ENCODE peak calls at places on chromosomes 5 and 9, in eight cellular contexts. N, Q, B, J, S, D, L and I are unnamed samples.

GRCh38 chr9:132651259-132651658 is 18.5 kb downstream of the DDX31 start:
- DNase-seq in N (peak; percentile 70), L (no peak), B (no peak), D (no peak), S (peak; percentile 16), J (peak; percentile 99), Q (peak; percentile 28), I (no peak)

GRCh38 chr5:124841829-124842712 is 95.6 kb upstream of the ZNF608 start:
- DNase-seq in D (no peak), S (no peak), J (peak; percentile 91), Q (no peak), L (no peak), B (no peak), N (no peak), I (no peak)

GRCh38 chr5:123518111-123518510 is 6.1 kb downstream of the CSNK1G3 start:
- DNase-seq in J (no peak), N (no peak), Q (no peak), B (no peak), L (no peak), D (no peak), S (no peak), I (no peak)

GRCh38 chr5:98296426-98296825 is 477.0 kb upstream of the RGMB start:
- DNase-seq in Q (no peak), N (no peak), S (no peak), L (no peak), J (peak; percentile 65), D (no peak), B (no peak), I (no peak)

GRCh38 chr9:72972636-72973035 is 19.8 kb upstream of the ALDH1A1 start:
- DNase-seq in D (no peak), N (no peak), B (no peak), S (no peak), J (no peak), L (no peak), Q (no peak), I (no peak)

GRCh38 chr9:70257991-70258691 is 637 bp upstream of the SMC5 start:
- DNase-seq in N (peak; percentile 84), L (peak; percentile 61), B (no peak), Q (no peak), D (peak; percentile 85), S (peak; percentile 30), J (peak; percentile 52), I (peak; percentile 52)

GRCh38 chr9:37936965-37937364 is 33.0 kb upstream of the SLC25A51 start:
- DNase-seq in D (no peak), S (no peak), J (peak; percentile 84), N (no peak), B (peak; percentile 50), L (no peak), Q (peak; percentile 89), I (peak; percentile 77)

GRCh38 chr5:140322751-140323731 is 20.1 kb upstream of the PFDN1 start:
- DNase-seq in B (peak; percentile 76), J (peak; percentile 74), Q (no peak), D (peak; percentile 67), S (no peak), N (no peak), L (no peak), I (peak; percentile 95)

GRCh38 chr9:103471241-103471640 is 476.1 kb downstream of the CYLC2 start:
- DNase-seq in L (no peak), Q (no peak), D (no peak), B (no peak), J (no peak), N (no peak), S (no peak), I (no peak)

GRCh38 chr9:93022721-93023520 is 35.6 kb upstream of the SUSD3 start:
- DNase-seq in Q (no peak), L (no peak), S (no peak), J (no peak), D (no peak), B (no peak), N (no peak), I (no peak)
- H3K4me1 ChIP-seq in Q (no peaks in the 10 kb centered on the region), L (peaks cover under 1% of the 10 kb centered on the region), S (peaks cover 11% of the 10 kb centered on the region), J (no peaks in the 10 kb centered on the region), D (no peaks in the 10 kb centered on the region), B (no peaks in the 10 kb centered on the region), N (no peaks in the 10 kb centered on the region), I (no peaks in the 10 kb centered on the region)

GRCh38 chr9:104915739-104916138 is 12.2 kb downstream of the ABCA1 start:
- DNase-seq in S (no peak), Q (no peak), L (no peak), D (no peak), N (no peak), J (no peak), B (no peak), I (no peak)
- H3K4me1 ChIP-seq in S (peaks cover 93% of the 10 kb centered on the region), Q (no peaks in the 10 kb centered on the region), L (peaks cover 41% of the 10 kb centered on the region), D (peaks cover 19% of the 10 kb centered on the region), N (peaks cover 4% of the 10 kb centered on the region), J (peaks cover 9% of the 10 kb centered on the region), B (peaks cover 95% of the 10 kb centered on the region), I (peaks cover 17% of the 10 kb centered on the region)

DNA sequence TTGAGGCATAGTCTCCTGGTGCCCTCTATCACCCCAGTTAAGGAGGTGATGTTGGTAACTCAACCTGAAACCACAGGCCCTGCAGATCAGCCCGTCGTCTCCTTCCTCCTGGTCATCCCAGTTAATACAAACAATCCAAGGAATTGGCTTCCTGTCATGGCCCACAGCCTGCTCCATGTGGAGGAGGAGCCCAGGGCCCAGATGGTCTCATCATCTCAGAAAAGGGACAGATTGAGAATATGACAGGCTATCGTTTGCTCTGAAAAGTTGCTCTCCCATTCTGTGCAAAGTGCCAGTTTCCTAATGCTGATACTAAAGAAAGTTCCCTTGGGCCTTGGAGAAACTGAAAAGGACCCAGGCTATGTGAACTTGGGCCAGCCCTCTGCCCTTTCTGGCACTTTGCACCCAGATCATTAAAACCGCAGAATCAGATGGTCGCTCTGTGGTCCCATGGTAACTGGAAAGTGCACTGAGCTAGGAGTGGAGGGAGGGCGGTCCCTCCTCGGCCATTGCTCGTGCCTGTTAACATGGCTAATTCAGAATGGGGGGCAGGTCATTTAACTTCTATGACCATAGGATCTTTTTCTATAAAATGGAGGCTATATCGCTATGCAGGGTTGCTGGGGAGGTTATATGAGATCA is 685 bp upstream of the SPAAR start:
- DNase-seq in Q (no peak), N (no peak), D (no peak), J (no peak), S (no peak), B (no peak), L (no peak), I (no peak)
- H3K4me1 ChIP-seq in Q (peaks cover 23% of the 10 kb centered on the region), N (peaks cover 50% of the 10 kb centered on the region), D (peaks cover 6% of the 10 kb centered on the region), J (peaks cover 45% of the 10 kb centered on the region), S (peaks cover 4% of the 10 kb centered on the region), B (peaks cover 49% of the 10 kb centered on the region), L (no peaks in the 10 kb centered on the region), I (peaks cover 34% of the 10 kb centered on the region)

GRCh38 chr5:147167529-147167928 is 67.3 kb upstream of the STK32A start:
- DNase-seq in N (no peak), D (no peak), Q (no peak), S (no peak), J (no peak), B (peak; percentile 53), L (no peak), I (no peak)
- H3K4me1 ChIP-seq in N (no peaks in the 10 kb centered on the region), D (no peaks in the 10 kb centered on the region), Q (no peaks in the 10 kb centered on the region), S (peaks cover 16% of the 10 kb centered on the region), J (peaks cover 7% of the 10 kb centered on the region), B (peaks cover 34% of the 10 kb centered on the region), L (no peaks in the 10 kb centered on the region), I (no peaks in the 10 kb centered on the region)

GRCh38 chr9:104984994-104985393 is 57.0 kb upstream of the ABCA1 start:
- DNase-seq in Q (no peak), L (no peak), J (no peak), D (no peak), B (no peak), N (no peak), S (no peak), I (no peak)

GRCh38 chr9:104984541-104984940 is 56.6 kb upstream of the ABCA1 start:
- DNase-seq in B (no peak), J (no peak), S (no peak), D (no peak), N (no peak), Q (no peak), L (no peak), I (no peak)

GRCh38 chr9:104984121-104984520 is 56.2 kb upstream of the ABCA1 start:
- DNase-seq in B (no peak), S (no peak), L (no peak), J (no peak), Q (no peak), D (no peak), N (no peak), I (no peak)

GRCh38 chr9:104982543-104982942 is 54.6 kb upstream of the ABCA1 start:
- DNase-seq in L (no peak), N (no peak), J (no peak), B (no peak), Q (no peak), S (no peak), D (no peak), I (no peak)

GRCh38 chr9:104983491-104983890 is 55.5 kb upstream of the ABCA1 start:
- DNase-seq in L (no peak), B (no peak), N (no peak), Q (no peak), S (no peak), D (no peak), J (no peak), I (no peak)
- H3K4me1 ChIP-seq in L (no peaks in the 10 kb centered on the region), B (peaks cover 12% of the 10 kb centered on the region), N (no peaks in the 10 kb centered on the region), Q (peaks cover 9% of the 10 kb centered on the region), S (peaks cover 25% of the 10 kb centered on the region), D (no peaks in the 10 kb centered on the region), J (no peaks in the 10 kb centered on the region), I (no peaks in the 10 kb centered on the region)

DNA sequence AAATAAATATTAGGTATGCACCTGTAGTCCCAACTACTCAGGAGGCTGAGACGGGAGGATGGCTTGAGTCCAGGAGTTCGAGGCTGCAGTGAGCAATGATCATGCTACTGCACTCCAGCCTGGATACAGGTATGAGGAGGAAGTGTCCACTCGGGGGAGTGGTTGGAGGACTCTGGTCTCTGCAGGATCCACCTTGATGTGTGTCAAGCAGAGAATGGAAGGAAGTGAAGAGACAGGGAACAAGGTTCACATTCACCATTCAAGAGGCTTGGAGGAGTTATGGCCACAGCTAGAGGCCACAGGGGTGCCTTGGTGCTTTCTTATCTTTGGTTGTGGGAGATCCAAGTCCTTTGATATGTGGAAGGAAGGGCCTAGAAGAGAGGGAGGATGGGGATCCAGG is 5.4 kb upstream of the CERCAM start:
- DNase-seq in L (no peak), B (no peak), N (peak; percentile 22), S (no peak), J (no peak), Q (no peak), D (no peak), I (no peak)
- H3K4me1 ChIP-seq in L (peaks cover 23% of the 10 kb centered on the region), B (peaks cover 13% of the 10 kb centered on the region), N (peaks cover 8% of the 10 kb centered on the region), S (peaks cover 10% of the 10 kb centered on the region), J (peaks cover 7% of the 10 kb centered on the region), Q (peaks cover 7% of the 10 kb centered on the region), D (peaks cover 6% of the 10 kb centered on the region), I (peaks cover 8% of the 10 kb centered on the region)

DNA sequence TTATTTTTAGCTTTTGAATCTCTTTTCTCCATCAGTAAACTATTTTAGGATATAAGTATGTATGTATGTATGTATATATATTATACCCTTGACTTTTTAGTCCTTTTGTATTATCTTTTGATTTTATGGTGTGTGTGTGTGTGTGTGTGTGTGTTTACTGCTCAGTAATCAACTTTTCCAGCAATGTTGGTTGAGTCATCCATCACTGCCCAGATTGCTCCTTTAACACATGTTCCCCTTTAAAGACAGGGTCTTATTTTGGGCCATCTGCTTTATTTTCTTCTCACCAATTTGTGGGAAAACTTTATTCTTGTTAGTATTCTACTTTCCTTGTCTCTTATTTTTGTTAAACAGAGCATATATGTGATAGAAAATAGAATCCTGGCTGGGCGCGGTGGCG is 28.1 kb downstream of the ANKRD33B start:
- DNase-seq in L (no peak), D (no peak), J (no peak), S (no peak), B (no peak), N (no peak), Q (no peak), I (peak; percentile 23)
- H3K4me1 ChIP-seq in L (peaks cover 5% of the 10 kb centered on the region), D (no peaks in the 10 kb centered on the region), J (peaks cover 15% of the 10 kb centered on the region), S (peaks cover 22% of the 10 kb centered on the region), B (no peaks in the 10 kb centered on the region), N (no peaks in the 10 kb centered on the region), Q (peaks cover 7% of the 10 kb centered on the region), I (peaks cover 13% of the 10 kb centered on the region)

GRCh38 chr9:95095619-95096355 is 221.7 kb downstream of the FANCC start:
- DNase-seq in S (no peak), B (no peak), Q (peak; percentile 46), N (no peak), J (no peak), L (no peak), D (peak; percentile 26), I (no peak)
- H3K4me1 ChIP-seq in S (no peaks in the 10 kb centered on the region), B (peaks cover 34% of the 10 kb centered on the region), Q (peaks cover 54% of the 10 kb centered on the region), N (peaks cover 7% of the 10 kb centered on the region), J (peaks cover 22% of the 10 kb centered on the region), L (no peaks in the 10 kb centered on the region), D (peaks cover 24% of the 10 kb centered on the region), I (peaks cover 28% of the 10 kb centered on the region)